ENCODE peak calls at places on chromosomes 4 and X, in four cellular contexts. J, T, H and P are unnamed samples.

GRCh38 chr4:146340798-146341197 is 126.5 kb downstream of the REELD1 start:
- DNase-seq in J (no peak), T (no peak), H (peak), P (no peak)

GRCh38 chr4:183356931-183357675 is 34.9 kb upstream of the CLDN24 start:
- DNase-seq in J (no peak), T (peak), H (no peak), P (no peak)

GRCh38 chr4:165204462-165204830 is 2.9 kb upstream of the KLHL2 start:
- DNase-seq in J (no peak), T (no peak), H (peak), P (no peak)

GRCh38 chr4:24533364-24533763 is 51.0 kb downstream of the DHX15 start:
- DNase-seq in J (no peak), T (no peak), H (peak), P (no peak)

GRCh38 chrX:72358313-72358712 is 52.6 kb upstream of the CITED1 start:
- DNase-seq in J (no peak), T (no peak), H (peak), P (no peak)

GRCh38 chr4:184807797-184808718 is 17.7 kb downstream of the ACSL1 start:
- DNase-seq in J (no peak), T (peak), H (peak), P (no peak)

GRCh38 chrX:22559506-22559905 is 286.8 kb downstream of the CBLL2 start:
- DNase-seq in J (no peak), T (no peak), H (no peak), P (no peak)

GRCh38 chrX:102580891-102581290 is 18.4 kb upstream of the ARMCX5 start:
- DNase-seq in J (no peak), T (no peak), H (no peak), P (no peak)

GRCh38 chrX:47644557-47645091 is 5.7 kb downstream of the ELK1 start:
- DNase-seq in J (no peak), T (no peak), H (peak), P (no peak)

GRCh38 chr4:95394733-95395306 is 154.0 kb downstream of the UNC5C start:
- DNase-seq in J (no peak), T (no peak), H (no peak), P (no peak)

GRCh38 chr4:148716361-148717063 is 274.3 kb upstream of the NR3C2 start:
- DNase-seq in J (no peak), T (no peak), H (no peak), P (no peak)

GRCh38 chr4:5971077-5971447 is 47.2 kb downstream of the C4orf50 start:
- DNase-seq in J (no peak), T (no peak), H (no peak), P (no peak)

GRCh38 chr4:25927361-25928040 is 13.5 kb downstream of the SMIM20 start:
- DNase-seq in J (no peak), T (peak), H (no peak), P (no peak)

GRCh38 chrX:52574416-52575275 is 57.8 kb upstream of the XAGE1B start:
- DNase-seq in J (no peak), T (peak), H (peak), P (no peak)

GRCh38 chr4:912548-913279 is 19.4 kb downstream of the GAK start:
- DNase-seq in J (no peak), T (no peak), H (no peak), P (peak)

GRCh38 chr4:123856689-123857545 is 460.3 kb downstream of the SPRY1 start:
- DNase-seq in J (no peak), T (no peak), H (peak), P (no peak)

GRCh38 chr4:67019670-67020069 is 525.6 kb downstream of the CENPC start:
- DNase-seq in J (no peak), T (no peak), H (no peak), P (no peak)

GRCh38 chr4:4631150-4631549 is 89.3 kb upstream of the STX18 start:
- DNase-seq in J (no peak), T (no peak), H (no peak), P (no peak)

GRCh38 chr4:38805530-38806145 is 1.0 kb upstream of the TLR1 start:
- DNase-seq in J (no peak), T (no peak), H (peak), P (no peak)

GRCh38 chrX:10457092-10457491 is 163.3 kb downstream of the MID1 start:
- DNase-seq in J (no peak), T (no peak), H (peak), P (no peak)

GRCh38 chr4:17030543-17030942 is 132.1 kb upstream of the LDB2 start:
- DNase-seq in J (no peak), T (no peak), H (peak), P (no peak)

GRCh38 chr4:186193851-186194250 is 2.5 kb downstream of the CYP4V2 start:
- DNase-seq in J (no peak), T (no peak), H (no peak), P (no peak)

GRCh38 chr4:56434599-56435000 is 815 bp downstream of the PPAT start:
- DNase-seq in J (peak), T (peak), H (no peak), P (no peak)

GRCh38 chr4:109434007-109434792 is 585 bp downstream of the SEC24B start:
- DNase-seq in J (no peak), T (no peak), H (peak), P (no peak)

GRCh38 chrX:81957900-81958545 is 756.1 kb downstream of the SH3BGRL start:
- DNase-seq in J (no peak), T (no peak), H (no peak), P (no peak)

GRCh38 chr4:186651624-186652023 is 72.0 kb downstream of the FAT1 start:
- DNase-seq in J (no peak), T (no peak), H (no peak), P (no peak)

GRCh38 chr4:10965196-10965595 is 280.6 kb upstream of the CLNK start:
- DNase-seq in J (no peak), T (no peak), H (no peak), P (no peak)

GRCh38 chr4:46389301-46389761 is 597 bp downstream of the GABRA2 start:
- DNase-seq in J (no peak), T (no peak), H (no peak), P (no peak)

GRCh38 chrX:18971506-18971905 is 12.4 kb downstream of the PHKA2 start:
- DNase-seq in J (no peak), T (no peak), H (no peak), P (no peak)

GRCh38 chrX:153609917-153610833 is 11.2 kb upstream of the CCNQ start:
- DNase-seq in J (peak), T (peak), H (peak), P (peak)

GRCh38 chrX:123173833-123174232 is 10.2 kb upstream of the GRIA3 start:
- DNase-seq in J (no peak), T (no peak), H (peak), P (no peak)

GRCh38 chrX:6311540-6311939 is 82.9 kb upstream of the NLGN4X start:
- DNase-seq in J (no peak), T (no peak), H (no peak), P (no peak)

GRCh38 chrX:37785569-37785968 is 5.7 kb downstream of the CYBB start:
- DNase-seq in J (no peak), T (no peak), H (no peak), P (no peak)

GRCh38 chrX:30302957-30303356 is 6.2 kb downstream of the NR0B1 start:
- DNase-seq in J (no peak), T (no peak), H (peak), P (no peak)